ENCODE peak calls at places on chromosomes 2 and 18, in ten cellular contexts. One of them, this sample, is unnamed.

GRCh38 chr2:99710720-99711612 is 221.1 kb upstream of the REV1 start:
- DNase-seq in PC-3: no peak
- DNase-seq in cardiac muscle cell: peak
- DNase-seq in sciatic nerve: no peak
- DNase-seq in mesothelial cell of epicardium: no peak
- DNase-seq in stimulated activated CD8-positive, alpha-beta memory T cell treated with anti-CD3 and anti-CD28 coated beads, Interleukin-12 subunit alpha, Interleukin-12 subunit beta, amount 100 ng/mL, for 1 hour: no peak
- DNase-seq in IMR-90: no peak
- DNase-seq in T-helper 22 cell: no peak
- DNase-seq in LHCN-M2: no peak
- DNase-seq in AG08396: peak
- DNase-seq in this sample: no peak

GRCh38 chr18:80143876-80144275 is 34.8 kb downstream of the ADNP2 start:
- DNase-seq in mesothelial cell of epicardium: no peak
- DNase-seq in PC-3: peak
- DNase-seq in IMR-90: peak
- DNase-seq in sciatic nerve: no peak
- DNase-seq in cardiac muscle cell: no peak
- DNase-seq in AG08396: no peak
- DNase-seq in T-helper 22 cell: no peak
- DNase-seq in stimulated activated CD8-positive, alpha-beta memory T cell treated with anti-CD3 and anti-CD28 coated beads, Interleukin-12 subunit alpha, Interleukin-12 subunit beta, amount 100 ng/mL, for 1 hour: no peak
- DNase-seq in LHCN-M2: peak
- DNase-seq in this sample: no peak

GRCh38 chr2:133271105-133271504 is 297.2 kb downstream of the NCKAP5 start:
- DNase-seq in AG08396: no peak
- DNase-seq in mesothelial cell of epicardium: no peak
- DNase-seq in cardiac muscle cell: no peak
- DNase-seq in IMR-90: peak
- DNase-seq in PC-3: peak
- DNase-seq in T-helper 22 cell: no peak
- DNase-seq in LHCN-M2: no peak
- DNase-seq in sciatic nerve: no peak
- DNase-seq in stimulated activated CD8-positive, alpha-beta memory T cell treated with anti-CD3 and anti-CD28 coated beads, Interleukin-12 subunit alpha, Interleukin-12 subunit beta, amount 100 ng/mL, for 1 hour: no peak
- DNase-seq in this sample: no peak

GRCh38 chr2:25419678-25420242 is 78.0 kb upstream of the DNMT3A start:
- DNase-seq in stimulated activated CD8-positive, alpha-beta memory T cell treated with anti-CD3 and anti-CD28 coated beads, Interleukin-12 subunit alpha, Interleukin-12 subunit beta, amount 100 ng/mL, for 1 hour: no peak
- DNase-seq in mesothelial cell of epicardium: no peak
- DNase-seq in LHCN-M2: no peak
- DNase-seq in sciatic nerve: no peak
- DNase-seq in T-helper 22 cell: no peak
- DNase-seq in cardiac muscle cell: no peak
- DNase-seq in IMR-90: no peak
- DNase-seq in AG08396: no peak
- DNase-seq in PC-3: no peak
- DNase-seq in this sample: no peak

GRCh38 chr18:56479836-56480235 is 158.6 kb downstream of the TXNL1 start:
- DNase-seq in AG08396: no peak
- DNase-seq in T-helper 22 cell: no peak
- DNase-seq in LHCN-M2: no peak
- DNase-seq in mesothelial cell of epicardium: no peak
- DNase-seq in stimulated activated CD8-positive, alpha-beta memory T cell treated with anti-CD3 and anti-CD28 coated beads, Interleukin-12 subunit alpha, Interleukin-12 subunit beta, amount 100 ng/mL, for 1 hour: no peak
- DNase-seq in sciatic nerve: no peak
- DNase-seq in cardiac muscle cell: no peak
- DNase-seq in PC-3: no peak
- DNase-seq in IMR-90: no peak
- DNase-seq in this sample: no peak

GRCh38 chr2:240968731-240969624 is 29.4 kb upstream of the SNED1 start:
- DNase-seq in PC-3: no peak
- DNase-seq in T-helper 22 cell: no peak
- DNase-seq in LHCN-M2: no peak
- DNase-seq in sciatic nerve: peak
- DNase-seq in stimulated activated CD8-positive, alpha-beta memory T cell treated with anti-CD3 and anti-CD28 coated beads, Interleukin-12 subunit alpha, Interleukin-12 subunit beta, amount 100 ng/mL, for 1 hour: no peak
- DNase-seq in mesothelial cell of epicardium: peak
- DNase-seq in IMR-90: no peak
- DNase-seq in AG08396: no peak
- DNase-seq in cardiac muscle cell: peak
- DNase-seq in this sample: peak

GRCh38 chr2:118056165-118056534 is 32.1 kb upstream of the INSIG2 start:
- DNase-seq in sciatic nerve: no peak
- DNase-seq in PC-3: no peak
- DNase-seq in mesothelial cell of epicardium: no peak
- DNase-seq in AG08396: no peak
- DNase-seq in cardiac muscle cell: no peak
- DNase-seq in LHCN-M2: no peak
- DNase-seq in IMR-90: no peak
- DNase-seq in stimulated activated CD8-positive, alpha-beta memory T cell treated with anti-CD3 and anti-CD28 coated beads, Interleukin-12 subunit alpha, Interleukin-12 subunit beta, amount 100 ng/mL, for 1 hour: no peak
- DNase-seq in T-helper 22 cell: no peak
- DNase-seq in this sample: peak

GRCh38 chr2:203714112-203714511 is 7.7 kb downstream of the CD28 start:
- DNase-seq in cardiac muscle cell: no peak
- DNase-seq in mesothelial cell of epicardium: no peak
- DNase-seq in stimulated activated CD8-positive, alpha-beta memory T cell treated with anti-CD3 and anti-CD28 coated beads, Interleukin-12 subunit alpha, Interleukin-12 subunit beta, amount 100 ng/mL, for 1 hour: no peak
- DNase-seq in AG08396: no peak
- DNase-seq in T-helper 22 cell: no peak
- DNase-seq in IMR-90: no peak
- DNase-seq in PC-3: no peak
- DNase-seq in LHCN-M2: no peak
- DNase-seq in sciatic nerve: no peak
- DNase-seq in this sample: peak

GRCh38 chr2:207934720-207935119 is 90.6 kb downstream of the PLEKHM3 start:
- DNase-seq in IMR-90: no peak
- DNase-seq in LHCN-M2: no peak
- DNase-seq in cardiac muscle cell: no peak
- DNase-seq in mesothelial cell of epicardium: no peak
- DNase-seq in T-helper 22 cell: no peak
- DNase-seq in AG08396: no peak
- DNase-seq in stimulated activated CD8-positive, alpha-beta memory T cell treated with anti-CD3 and anti-CD28 coated beads, Interleukin-12 subunit alpha, Interleukin-12 subunit beta, amount 100 ng/mL, for 1 hour: no peak
- DNase-seq in sciatic nerve: no peak
- DNase-seq in PC-3: no peak
- DNase-seq in this sample: no peak

GRCh38 chr2:136131484-136131960 is 13.6 kb upstream of the CXCR4 start:
- DNase-seq in PC-3: no peak
- DNase-seq in sciatic nerve: no peak
- DNase-seq in cardiac muscle cell: no peak
- DNase-seq in T-helper 22 cell: peak
- DNase-seq in stimulated activated CD8-positive, alpha-beta memory T cell treated with anti-CD3 and anti-CD28 coated beads, Interleukin-12 subunit alpha, Interleukin-12 subunit beta, amount 100 ng/mL, for 1 hour: no peak
- DNase-seq in IMR-90: no peak
- DNase-seq in LHCN-M2: no peak
- DNase-seq in AG08396: no peak
- DNase-seq in mesothelial cell of epicardium: no peak
- DNase-seq in this sample: no peak

GRCh38 chr2:102045697-102046096 is 53.9 kb downstream of the IL1R2 start:
- DNase-seq in LHCN-M2: no peak
- DNase-seq in mesothelial cell of epicardium: no peak
- DNase-seq in IMR-90: no peak
- DNase-seq in cardiac muscle cell: no peak
- DNase-seq in stimulated activated CD8-positive, alpha-beta memory T cell treated with anti-CD3 and anti-CD28 coated beads, Interleukin-12 subunit alpha, Interleukin-12 subunit beta, amount 100 ng/mL, for 1 hour: no peak
- DNase-seq in T-helper 22 cell: no peak
- DNase-seq in PC-3: no peak
- DNase-seq in AG08396: no peak
- DNase-seq in sciatic nerve: no peak
- DNase-seq in this sample: no peak

GRCh38 chr2:206990335-206990734 is 51.0 kb downstream of the CPO start:
- DNase-seq in LHCN-M2: no peak
- DNase-seq in IMR-90: peak
- DNase-seq in sciatic nerve: no peak
- DNase-seq in cardiac muscle cell: no peak
- DNase-seq in T-helper 22 cell: no peak
- DNase-seq in stimulated activated CD8-positive, alpha-beta memory T cell treated with anti-CD3 and anti-CD28 coated beads, Interleukin-12 subunit alpha, Interleukin-12 subunit beta, amount 100 ng/mL, for 1 hour: no peak
- DNase-seq in AG08396: no peak
- DNase-seq in mesothelial cell of epicardium: no peak
- DNase-seq in PC-3: no peak
- DNase-seq in this sample: no peak

GRCh38 chr2:196287541-196287940 is 116.2 kb upstream of the STK17B start:
- DNase-seq in stimulated activated CD8-positive, alpha-beta memory T cell treated with anti-CD3 and anti-CD28 coated beads, Interleukin-12 subunit alpha, Interleukin-12 subunit beta, amount 100 ng/mL, for 1 hour: no peak
- DNase-seq in PC-3: no peak
- DNase-seq in mesothelial cell of epicardium: no peak
- DNase-seq in LHCN-M2: no peak
- DNase-seq in T-helper 22 cell: no peak
- DNase-seq in AG08396: no peak
- DNase-seq in cardiac muscle cell: no peak
- DNase-seq in IMR-90: no peak
- DNase-seq in sciatic nerve: no peak
- DNase-seq in this sample: no peak

GRCh38 chr2:217127744-217128143 is 267.9 kb upstream of the TNP1 start:
- DNase-seq in T-helper 22 cell: no peak
- DNase-seq in mesothelial cell of epicardium: no peak
- DNase-seq in PC-3: no peak
- DNase-seq in sciatic nerve: no peak
- DNase-seq in stimulated activated CD8-positive, alpha-beta memory T cell treated with anti-CD3 and anti-CD28 coated beads, Interleukin-12 subunit alpha, Interleukin-12 subunit beta, amount 100 ng/mL, for 1 hour: no peak
- DNase-seq in IMR-90: peak
- DNase-seq in cardiac muscle cell: no peak
- DNase-seq in AG08396: no peak
- DNase-seq in LHCN-M2: no peak
- DNase-seq in this sample: no peak

GRCh38 chr2:201939366-201939985 is 94.2 kb upstream of the FZD7 start:
- DNase-seq in PC-3: no peak
- DNase-seq in mesothelial cell of epicardium: no peak
- DNase-seq in cardiac muscle cell: no peak
- DNase-seq in stimulated activated CD8-positive, alpha-beta memory T cell treated with anti-CD3 and anti-CD28 coated beads, Interleukin-12 subunit alpha, Interleukin-12 subunit beta, amount 100 ng/mL, for 1 hour: no peak
- DNase-seq in IMR-90: no peak
- DNase-seq in T-helper 22 cell: no peak
- DNase-seq in LHCN-M2: no peak
- DNase-seq in AG08396: no peak
- DNase-seq in sciatic nerve: no peak
- DNase-seq in this sample: no peak

GRCh38 chr2:36301843-36302242 is 53.7 kb upstream of the CRIM1 start:
- DNase-seq in cardiac muscle cell: no peak
- DNase-seq in T-helper 22 cell: no peak
- DNase-seq in LHCN-M2: no peak
- DNase-seq in sciatic nerve: no peak
- DNase-seq in mesothelial cell of epicardium: no peak
- DNase-seq in IMR-90: no peak
- DNase-seq in PC-3: no peak
- DNase-seq in AG08396: no peak
- DNase-seq in stimulated activated CD8-positive, alpha-beta memory T cell treated with anti-CD3 and anti-CD28 coated beads, Interleukin-12 subunit alpha, Interleukin-12 subunit beta, amount 100 ng/mL, for 1 hour: no peak
- DNase-seq in this sample: no peak

GRCh38 chr2:157229572-157229971 is 27.9 kb upstream of the GALNT5 start:
- DNase-seq in PC-3: peak
- DNase-seq in sciatic nerve: no peak
- DNase-seq in AG08396: peak
- DNase-seq in T-helper 22 cell: no peak
- DNase-seq in IMR-90: peak
- DNase-seq in LHCN-M2: peak
- DNase-seq in stimulated activated CD8-positive, alpha-beta memory T cell treated with anti-CD3 and anti-CD28 coated beads, Interleukin-12 subunit alpha, Interleukin-12 subunit beta, amount 100 ng/mL, for 1 hour: no peak
- DNase-seq in cardiac muscle cell: no peak
- DNase-seq in mesothelial cell of epicardium: no peak
- DNase-seq in this sample: peak

GRCh38 chr2:229201522-229201921 is 69.6 kb downstream of the PID1 start:
- DNase-seq in T-helper 22 cell: no peak
- DNase-seq in IMR-90: no peak
- DNase-seq in cardiac muscle cell: no peak
- DNase-seq in PC-3: no peak
- DNase-seq in sciatic nerve: no peak
- DNase-seq in mesothelial cell of epicardium: no peak
- DNase-seq in AG08396: no peak
- DNase-seq in stimulated activated CD8-positive, alpha-beta memory T cell treated with anti-CD3 and anti-CD28 coated beads, Interleukin-12 subunit alpha, Interleukin-12 subunit beta, amount 100 ng/mL, for 1 hour: no peak
- DNase-seq in LHCN-M2: no peak
- DNase-seq in this sample: no peak

GRCh38 chr2:70641263-70641784 is 87.7 kb upstream of the TGFA start:
- DNase-seq in PC-3: peak
- DNase-seq in IMR-90: peak
- DNase-seq in mesothelial cell of epicardium: no peak
- DNase-seq in cardiac muscle cell: no peak
- DNase-seq in AG08396: no peak
- DNase-seq in stimulated activated CD8-positive, alpha-beta memory T cell treated with anti-CD3 and anti-CD28 coated beads, Interleukin-12 subunit alpha, Interleukin-12 subunit beta, amount 100 ng/mL, for 1 hour: no peak
- DNase-seq in T-helper 22 cell: no peak
- DNase-seq in LHCN-M2: no peak
- DNase-seq in sciatic nerve: no peak
- DNase-seq in this sample: no peak

GRCh38 chr2:38315707-38316333 is 61.3 kb downstream of the ATL2 start:
- DNase-seq in mesothelial cell of epicardium: no peak
- DNase-seq in PC-3: peak
- DNase-seq in IMR-90: peak
- DNase-seq in sciatic nerve: no peak
- DNase-seq in LHCN-M2: peak
- DNase-seq in stimulated activated CD8-positive, alpha-beta memory T cell treated with anti-CD3 and anti-CD28 coated beads, Interleukin-12 subunit alpha, Interleukin-12 subunit beta, amount 100 ng/mL, for 1 hour: no peak
- DNase-seq in T-helper 22 cell: no peak
- DNase-seq in cardiac muscle cell: peak
- DNase-seq in AG08396: peak
- DNase-seq in this sample: no peak

GRCh38 chr18:23106575-23106974 is 28.7 kb upstream of the CABLES1 start:
- DNase-seq in IMR-90: peak
- DNase-seq in LHCN-M2: peak
- DNase-seq in mesothelial cell of epicardium: no peak
- DNase-seq in cardiac muscle cell: no peak
- DNase-seq in stimulated activated CD8-positive, alpha-beta memory T cell treated with anti-CD3 and anti-CD28 coated beads, Interleukin-12 subunit alpha, Interleukin-12 subunit beta, amount 100 ng/mL, for 1 hour: no peak
- DNase-seq in AG08396: peak
- DNase-seq in PC-3: peak
- DNase-seq in T-helper 22 cell: no peak
- DNase-seq in sciatic nerve: peak
- DNase-seq in this sample: no peak

GRCh38 chr2:54599914-54600313 is 123.5 kb upstream of the EML6 start:
- DNase-seq in IMR-90: no peak
- DNase-seq in cardiac muscle cell: no peak
- DNase-seq in sciatic nerve: no peak
- DNase-seq in AG08396: peak
- DNase-seq in T-helper 22 cell: no peak
- DNase-seq in LHCN-M2: peak
- DNase-seq in stimulated activated CD8-positive, alpha-beta memory T cell treated with anti-CD3 and anti-CD28 coated beads, Interleukin-12 subunit alpha, Interleukin-12 subunit beta, amount 100 ng/mL, for 1 hour: no peak
- DNase-seq in mesothelial cell of epicardium: no peak
- DNase-seq in PC-3: peak
- DNase-seq in this sample: peak

GRCh38 chr2:86352137-86352931 is 14.9 kb upstream of the REEP1 start:
- DNase-seq in IMR-90: no peak
- DNase-seq in mesothelial cell of epicardium: no peak
- DNase-seq in PC-3: no peak
- DNase-seq in stimulated activated CD8-positive, alpha-beta memory T cell treated with anti-CD3 and anti-CD28 coated beads, Interleukin-12 subunit alpha, Interleukin-12 subunit beta, amount 100 ng/mL, for 1 hour: no peak
- DNase-seq in T-helper 22 cell: no peak
- DNase-seq in sciatic nerve: no peak
- DNase-seq in AG08396: no peak
- DNase-seq in LHCN-M2: peak
- DNase-seq in cardiac muscle cell: no peak
- DNase-seq in this sample: no peak

GRCh38 chr2:6080837-6081541 is 388.8 kb downstream of the SOX11 start:
- DNase-seq in IMR-90: no peak
- DNase-seq in AG08396: no peak
- DNase-seq in cardiac muscle cell: peak
- DNase-seq in PC-3: no peak
- DNase-seq in LHCN-M2: peak
- DNase-seq in sciatic nerve: no peak
- DNase-seq in T-helper 22 cell: no peak
- DNase-seq in mesothelial cell of epicardium: no peak
- DNase-seq in stimulated activated CD8-positive, alpha-beta memory T cell treated with anti-CD3 and anti-CD28 coated beads, Interleukin-12 subunit alpha, Interleukin-12 subunit beta, amount 100 ng/mL, for 1 hour: no peak
- DNase-seq in this sample: no peak

GRCh38 chr2:143261986-143262784 is 133.0 kb downstream of the ARHGAP15 start:
- DNase-seq in LHCN-M2: no peak
- DNase-seq in cardiac muscle cell: no peak
- DNase-seq in stimulated activated CD8-positive, alpha-beta memory T cell treated with anti-CD3 and anti-CD28 coated beads, Interleukin-12 subunit alpha, Interleukin-12 subunit beta, amount 100 ng/mL, for 1 hour: no peak
- DNase-seq in AG08396: no peak
- DNase-seq in T-helper 22 cell: peak
- DNase-seq in PC-3: no peak
- DNase-seq in sciatic nerve: no peak
- DNase-seq in mesothelial cell of epicardium: no peak
- DNase-seq in IMR-90: peak
- DNase-seq in this sample: peak

GRCh38 chr2:158936978-158937377 is 31.5 kb upstream of the TANC1 start:
- DNase-seq in PC-3: peak
- DNase-seq in cardiac muscle cell: no peak
- DNase-seq in mesothelial cell of epicardium: no peak
- DNase-seq in T-helper 22 cell: no peak
- DNase-seq in IMR-90: peak
- DNase-seq in LHCN-M2: peak
- DNase-seq in stimulated activated CD8-positive, alpha-beta memory T cell treated with anti-CD3 and anti-CD28 coated beads, Interleukin-12 subunit alpha, Interleukin-12 subunit beta, amount 100 ng/mL, for 1 hour: no peak
- DNase-seq in sciatic nerve: no peak
- DNase-seq in AG08396: peak
- DNase-seq in this sample: peak

GRCh38 chr2:31012384-31012783 is 125.9 kb downstream of the GALNT14 start:
- DNase-seq in AG08396: no peak
- DNase-seq in LHCN-M2: no peak
- DNase-seq in cardiac muscle cell: no peak
- DNase-seq in mesothelial cell of epicardium: no peak
- DNase-seq in T-helper 22 cell: no peak
- DNase-seq in sciatic nerve: no peak
- DNase-seq in IMR-90: no peak
- DNase-seq in PC-3: no peak
- DNase-seq in stimulated activated CD8-positive, alpha-beta memory T cell treated with anti-CD3 and anti-CD28 coated beads, Interleukin-12 subunit alpha, Interleukin-12 subunit beta, amount 100 ng/mL, for 1 hour: no peak
- DNase-seq in this sample: no peak

GRCh38 chr18:41517142-41517541 is 437.9 kb upstream of the PIK3C3 start:
- DNase-seq in stimulated activated CD8-positive, alpha-beta memory T cell treated with anti-CD3 and anti-CD28 coated beads, Interleukin-12 subunit alpha, Interleukin-12 subunit beta, amount 100 ng/mL, for 1 hour: no peak
- DNase-seq in sciatic nerve: no peak
- DNase-seq in T-helper 22 cell: no peak
- DNase-seq in AG08396: no peak
- DNase-seq in IMR-90: no peak
- DNase-seq in cardiac muscle cell: no peak
- DNase-seq in PC-3: no peak
- DNase-seq in mesothelial cell of epicardium: no peak
- DNase-seq in LHCN-M2: no peak
- DNase-seq in this sample: no peak

This sample was measured in adrenal gland.